ENCODE peak calls at places on chromosomes 12 and 14, in six cellular contexts. One of them, this sample, is unnamed. For H3K9me3 and H3K27me3, the result is how much of the 10 kb centered on the place peaks cover.

GRCh38 chr14:50321009-50321660 is 9.0 kb downstream of the DMAC2L start:
- DNase-seq in CD8-positive, alpha-beta T cell: peak
- DNase-seq in heart right ventricle: peak
- DNase-seq in CD4-positive, alpha-beta T cell: peak
- DNase-seq in psoas muscle: no peak
- DNase-seq in stomach: peak
- DNase-seq in this sample: no peak

GRCh38 chr12:121330195-121330594 is 22.0 kb downstream of the ANAPC5 start:
- DNase-seq in heart right ventricle: no peak
- DNase-seq in CD4-positive, alpha-beta T cell: no peak
- DNase-seq in psoas muscle: no peak
- DNase-seq in stomach: no peak
- DNase-seq in CD8-positive, alpha-beta T cell: no peak
- DNase-seq in this sample: no peak

GRCh38 chr12:52259850-52260249 is 14.6 kb upstream of the KRT86 start:
- DNase-seq in stomach: no peak
- DNase-seq in heart right ventricle: no peak
- DNase-seq in CD8-positive, alpha-beta T cell: no peak
- DNase-seq in CD4-positive, alpha-beta T cell: no peak
- DNase-seq in psoas muscle: no peak
- DNase-seq in this sample: no peak

GRCh38 chr12:642633-643477 is 20.4 kb downstream of the NINJ2 start:
- DNase-seq in psoas muscle: peak
- DNase-seq in stomach: peak
- DNase-seq in CD4-positive, alpha-beta T cell: peak
- DNase-seq in CD8-positive, alpha-beta T cell: peak
- DNase-seq in heart right ventricle: peak
- DNase-seq in this sample: peak

GRCh38 chr12:6465467-6466183 is 4.9 kb downstream of the VAMP1 start:
- DNase-seq in CD4-positive, alpha-beta T cell: peak
- DNase-seq in heart right ventricle: peak
- DNase-seq in psoas muscle: no peak
- DNase-seq in CD8-positive, alpha-beta T cell: no peak
- DNase-seq in stomach: peak
- DNase-seq in this sample: peak

GRCh38 chr12:1916396-1917171 is 1.9 kb downstream of the CACNA2D4 start:
- DNase-seq in stomach: peak
- DNase-seq in heart right ventricle: peak
- DNase-seq in psoas muscle: no peak
- DNase-seq in CD4-positive, alpha-beta T cell: no peak
- DNase-seq in CD8-positive, alpha-beta T cell: no peak
- DNase-seq in this sample: no peak

GRCh38 chr14:22629357-22629756 is 14.8 kb downstream of the OR6J1 start:
- DNase-seq in CD8-positive, alpha-beta T cell: no peak
- DNase-seq in heart right ventricle: no peak
- DNase-seq in stomach: no peak
- DNase-seq in psoas muscle: no peak
- DNase-seq in CD4-positive, alpha-beta T cell: no peak
- DNase-seq in this sample: no peak

GRCh38 chr12:83676896-83677295 is 990.2 kb downstream of the TMTC2 start:
- DNase-seq in stomach: no peak
- DNase-seq in CD4-positive, alpha-beta T cell: no peak
- DNase-seq in heart right ventricle: no peak
- DNase-seq in CD8-positive, alpha-beta T cell: no peak
- DNase-seq in psoas muscle: no peak
- DNase-seq in this sample: no peak

GRCh38 chr12:132428872-132429121 is 61.2 kb upstream of the FBRSL1 start:
- DNase-seq in stomach: peak
- DNase-seq in psoas muscle: no peak
- DNase-seq in heart right ventricle: no peak
- DNase-seq in CD8-positive, alpha-beta T cell: no peak
- DNase-seq in CD4-positive, alpha-beta T cell: no peak
- DNase-seq in this sample: no peak

GRCh38 chr12:106566771-106567170 is 16.0 kb upstream of the RFX4 start:
- DNase-seq in psoas muscle: no peak
- DNase-seq in heart right ventricle: no peak
- DNase-seq in CD8-positive, alpha-beta T cell: no peak
- DNase-seq in CD4-positive, alpha-beta T cell: no peak
- DNase-seq in stomach: no peak
- DNase-seq in this sample: no peak

GRCh38 chr14:22646570-22647254 is 2.6 kb upstream of the OR6J1 start:
- DNase-seq in CD8-positive, alpha-beta T cell: no peak
- DNase-seq in CD4-positive, alpha-beta T cell: no peak
- DNase-seq in heart right ventricle: no peak
- DNase-seq in psoas muscle: no peak
- DNase-seq in stomach: no peak
- DNase-seq in this sample: no peak

GRCh38 chr12:94186461-94187237 is 38.3 kb downstream of the PLXNC1 start:
- DNase-seq in CD4-positive, alpha-beta T cell: no peak
- DNase-seq in stomach: no peak
- DNase-seq in CD8-positive, alpha-beta T cell: no peak
- DNase-seq in heart right ventricle: no peak
- DNase-seq in psoas muscle: peak
- DNase-seq in this sample: peak

GRCh38 chr14:71245659-71246361 is 338.6 kb downstream of the PCNX1 start:
- DNase-seq in stomach: no peak
- DNase-seq in psoas muscle: no peak
- DNase-seq in heart right ventricle: no peak
- DNase-seq in CD8-positive, alpha-beta T cell: peak
- DNase-seq in CD4-positive, alpha-beta T cell: no peak
- DNase-seq in this sample: no peak

GRCh38 chr12:62761658-62762057 is 173.3 kb downstream of the PPM1H start:
- DNase-seq in psoas muscle: peak
- DNase-seq in CD4-positive, alpha-beta T cell: no peak
- DNase-seq in stomach: no peak
- DNase-seq in heart right ventricle: peak
- DNase-seq in CD8-positive, alpha-beta T cell: no peak
- DNase-seq in this sample: peak

DNA sequence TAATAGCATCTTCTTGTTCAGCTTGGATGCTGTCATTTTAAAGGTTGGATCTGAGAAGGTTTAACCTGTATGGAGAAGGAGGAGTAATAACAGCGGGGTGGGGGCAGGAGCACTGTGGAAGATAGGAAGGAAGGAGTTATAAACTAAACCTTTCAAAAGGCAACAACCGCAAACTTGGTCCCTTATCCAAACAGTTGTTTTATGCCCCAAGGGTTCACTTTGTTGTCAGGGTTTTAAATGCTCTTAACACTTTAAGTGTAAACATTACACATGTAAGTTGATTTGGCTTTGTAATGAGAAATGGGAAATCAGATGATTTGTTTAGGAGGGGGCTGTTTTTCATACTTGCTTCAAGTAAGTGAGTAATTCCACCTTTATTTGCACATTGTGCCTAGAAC is 3.0 kb downstream of the NPAS3 start:
- DNase-seq in psoas muscle: no peak
- DNase-seq in CD8-positive, alpha-beta T cell: no peak
- DNase-seq in stomach: no peak
- DNase-seq in CD4-positive, alpha-beta T cell: no peak
- DNase-seq in heart right ventricle: no peak
- DNase-seq in this sample: no peak
- H3K9me3 ChIP-seq in psoas muscle: under half
- H3K9me3 ChIP-seq in CD8-positive, alpha-beta T cell: under half
- H3K9me3 ChIP-seq in stomach: under half
- H3K9me3 ChIP-seq in CD4-positive, alpha-beta T cell: under half
- H3K9me3 ChIP-seq in heart right ventricle: under half
- H3K9me3 ChIP-seq in this sample: under half

GRCh38 chr14:99885649-99885958 is 92.4 kb downstream of the EML1 start:
- DNase-seq in psoas muscle: no peak
- DNase-seq in heart right ventricle: no peak
- DNase-seq in CD8-positive, alpha-beta T cell: no peak
- DNase-seq in stomach: no peak
- DNase-seq in CD4-positive, alpha-beta T cell: no peak
- DNase-seq in this sample: no peak
- TF ChIP-seq CTCF in psoas muscle: no peak
- TF ChIP-seq CTCF in heart right ventricle: no peak
- TF ChIP-seq CTCF in CD8-positive, alpha-beta T cell: peak
- TF ChIP-seq CTCF in stomach: no peak
- TF ChIP-seq CTCF in CD4-positive, alpha-beta T cell: peak
- TF ChIP-seq CTCF in this sample: no peak

DNA sequence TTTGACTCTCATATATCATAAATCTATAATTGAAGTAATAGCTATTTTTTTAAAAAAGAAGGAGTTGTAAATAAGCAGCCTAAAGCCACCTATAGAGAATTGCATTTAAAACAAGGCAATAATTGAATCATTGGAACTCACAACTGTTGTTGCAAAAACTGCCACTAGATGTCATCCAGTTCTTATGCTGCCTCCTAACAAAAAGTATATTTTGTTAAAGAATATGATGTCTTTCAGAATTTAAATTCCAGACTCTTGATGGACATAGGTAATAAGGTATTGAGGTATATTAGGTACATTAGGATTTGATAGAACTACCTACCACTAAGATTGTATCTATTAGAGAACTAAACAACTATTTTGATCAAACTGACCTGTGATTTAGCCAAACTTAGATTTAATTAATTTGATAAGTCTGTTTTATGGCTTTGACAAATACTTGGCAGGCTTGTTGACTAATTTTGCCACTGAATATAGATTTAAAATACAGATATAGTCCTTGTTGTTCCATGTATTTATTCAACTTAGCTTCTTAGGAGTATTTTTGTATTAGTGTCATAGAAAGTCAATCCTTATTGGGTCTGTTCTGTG is 401.4 kb downstream of the RPL10L start:
- DNase-seq in CD8-positive, alpha-beta T cell: no peak
- DNase-seq in CD4-positive, alpha-beta T cell: no peak
- DNase-seq in heart right ventricle: no peak
- DNase-seq in stomach: no peak
- DNase-seq in psoas muscle: no peak
- DNase-seq in this sample: no peak
- H3K27me3 ChIP-seq in CD8-positive, alpha-beta T cell: under half
- H3K27me3 ChIP-seq in CD4-positive, alpha-beta T cell: under half
- H3K27me3 ChIP-seq in heart right ventricle: under half
- H3K27me3 ChIP-seq in stomach: under half
- H3K27me3 ChIP-seq in psoas muscle: under half
- H3K27me3 ChIP-seq in this sample: under half

GRCh38 chr14:105918496-105919262 is 392.3 kb downstream of the TMEM121 start:
- DNase-seq in heart right ventricle: peak
- DNase-seq in psoas muscle: no peak
- DNase-seq in stomach: no peak
- DNase-seq in CD8-positive, alpha-beta T cell: no peak
- DNase-seq in CD4-positive, alpha-beta T cell: no peak
- DNase-seq in this sample: peak

GRCh38 chr14:105914738-105915385 is 388.5 kb downstream of the TMEM121 start:
- DNase-seq in psoas muscle: peak
- DNase-seq in CD8-positive, alpha-beta T cell: no peak
- DNase-seq in stomach: no peak
- DNase-seq in heart right ventricle: no peak
- DNase-seq in CD4-positive, alpha-beta T cell: no peak
- DNase-seq in this sample: peak

GRCh38 chr14:105924951-105925591 is 398.7 kb downstream of the TMEM121 start:
- DNase-seq in stomach: no peak
- DNase-seq in CD4-positive, alpha-beta T cell: no peak
- DNase-seq in heart right ventricle: no peak
- DNase-seq in psoas muscle: no peak
- DNase-seq in CD8-positive, alpha-beta T cell: no peak
- DNase-seq in this sample: peak

GRCh38 chr14:105917933-105918436 is 391.6 kb downstream of the TMEM121 start:
- DNase-seq in CD4-positive, alpha-beta T cell: no peak
- DNase-seq in psoas muscle: no peak
- DNase-seq in CD8-positive, alpha-beta T cell: no peak
- DNase-seq in stomach: no peak
- DNase-seq in heart right ventricle: peak
- DNase-seq in this sample: no peak

GRCh38 chr14:105919458-105920150 is 393.2 kb downstream of the TMEM121 start:
- DNase-seq in stomach: no peak
- DNase-seq in CD4-positive, alpha-beta T cell: no peak
- DNase-seq in heart right ventricle: peak
- DNase-seq in CD8-positive, alpha-beta T cell: no peak
- DNase-seq in psoas muscle: no peak
- DNase-seq in this sample: peak
- H3K9me3 ChIP-seq in stomach: under half
- H3K9me3 ChIP-seq in CD4-positive, alpha-beta T cell: under half
- H3K9me3 ChIP-seq in heart right ventricle: under half
- H3K9me3 ChIP-seq in CD8-positive, alpha-beta T cell: under half
- H3K9me3 ChIP-seq in psoas muscle: under half
- H3K9me3 ChIP-seq in this sample: under half

This sample was measured in tibial artery.